ENCODE peak calls at places on chromosome 16, in four cellular contexts. X is WTC11, R is HepG2, Q is K562. P is an unnamed sample.

GRCh38 chr16:27330542-27330941 is 16.8 kb downstream of the IL4R start:
- DNase-seq in X (no peak), R (no peak), Q (no peak), P (no peak)

GRCh38 chr16:65910291-65910690 is 456.2 kb upstream of the CDH5 start:
- DNase-seq in R (no peak), Q (no peak), X (no peak), P (no peak)

GRCh38 chr16:56814537-56815432 is 50.2 kb upstream of the SLC12A3 start:
- DNase-seq in X (no peak), Q (no peak), R (peak; percentile 95), P (no peak)

GRCh38 chr16:72203401-72203800 is 31.4 kb upstream of the PMFBP1 start:
- DNase-seq in R (no peak), Q (no peak), X (no peak), P (no peak)

GRCh38 chr16:80684136-80684765 is 120.1 kb downstream of the CDYL2 start:
- DNase-seq in Q (no peak), R (no peak), X (no peak), P (no peak)

GRCh38 chr16:84922351-84923135 is 88.8 kb downstream of the ZDHHC7 start:
- DNase-seq in R (peak; percentile 38), X (no peak), Q (peak; percentile 41), P (no peak)

GRCh38 chr16:24626251-24626650 is 86.9 kb downstream of the RBBP6 start:
- DNase-seq in Q (no peak), X (no peak), R (no peak), P (no peak)

GRCh38 chr16:82331397-82331796 is 161.4 kb upstream of the MPHOSPH6 start:
- DNase-seq in R (no peak), X (no peak), Q (no peak), P (no peak)

GRCh38 chr16:14335297-14335696 is 264.2 kb downstream of the MRTFB start:
- DNase-seq in Q (peak; percentile 45), X (no peak), R (no peak), P (no peak)

GRCh38 chr16:63841271-63841670 is 1280.6 kb downstream of the CDH11 start:
- DNase-seq in Q (no peak), R (no peak), X (no peak), P (no peak)

GRCh38 chr16:78437352-78437968 is 338.0 kb downstream of the WWOX start:
- DNase-seq in X (peak; percentile 47), Q (peak; percentile 61), R (peak; percentile 38), P (peak; percentile 46)

GRCh38 chr16:75288181-75288580 is 36.8 kb upstream of the BCAR1 start:
- DNase-seq in R (no peak), X (no peak), Q (no peak), P (no peak)

GRCh38 chr16:6663668-6664067 is 669.0 kb upstream of the RBFOX1 start:
- DNase-seq in X (no peak), Q (no peak), R (no peak), P (no peak)

GRCh38 chr16:50841081-50841886 is 99.4 kb downstream of the CYLD start:
- DNase-seq in X (peak; percentile 66), Q (peak; percentile 90), R (no peak), P (no peak)

GRCh38 chr16:67284699-67285646 is 5.6 kb downstream of the PLEKHG4 start:
- DNase-seq in Q (peak; percentile 25), R (peak; percentile 54), X (peak; percentile 84), P (peak; percentile 66)

GRCh38 chr16:78563905-78564304 is 464.5 kb downstream of the WWOX start:
- DNase-seq in R (no peak), Q (no peak), X (no peak), P (no peak)

GRCh38 chr16:59192551-59193199 is 458.6 kb upstream of the GOT2 start:
- DNase-seq in Q (peak; percentile 7), R (peak; percentile 42), X (peak; percentile 81), P (peak; percentile 9)

GRCh38 chr16:15874745-15875314 is 13.6 kb downstream of the CEP20 start:
- DNase-seq in X (peak; percentile 58), R (peak; percentile 70), Q (peak; percentile 42), P (peak; percentile 60)

GRCh38 chr16:25078386-25078978 is 33.1 kb upstream of the LCMT1 start:
- DNase-seq in Q (no peak), R (no peak), X (no peak), P (no peak)

GRCh38 chr16:89020068-89020924 is 43.3 kb upstream of the CBFA2T3 start:
- DNase-seq in R (no peak), X (no peak), Q (peak; percentile 87), P (no peak)

GRCh38 chr16:55045329-55046145 is 114.9 kb downstream of the IRX5 start:
- DNase-seq in Q (no peak), X (no peak), R (no peak), P (no peak)

GRCh38 chr16:77213542-77214108 is 14.4 kb downstream of the SYCE1L start:
- DNase-seq in R (peak; percentile 46), X (no peak), Q (no peak), P (no peak)

GRCh38 chr16:11328172-11329079 is 16.8 kb upstream of the RMI2 start:
- DNase-seq in Q (no peak), R (no peak), X (peak; percentile 79), P (no peak)

GRCh38 chr16:67667817-67668494 is 1.3 kb downstream of the C16orf86 start:
- DNase-seq in R (peak; percentile 96), Q (peak; percentile 90), X (peak; percentile 82), P (peak; percentile 85)

GRCh38 chr16:78127130-78127529 is 27.7 kb downstream of the WWOX start:
- DNase-seq in Q (no peak), X (no peak), R (no peak), P (peak; percentile 15)

GRCh38 chr16:72934661-72935403 is 113.1 kb downstream of the ZFHX3 start:
- DNase-seq in X (no peak), Q (no peak), R (no peak), P (no peak)

GRCh38 chr16:85825326-85825725 is 25.8 kb downstream of the COX4I1 start:
- DNase-seq in X (peak; percentile 42), Q (no peak), R (no peak), P (no peak)

GRCh38 chr16:53282975-53283946 is 151.0 kb upstream of the RBL2 start:
- DNase-seq in X (no peak), Q (peak; percentile 21), R (peak; percentile 55), P (peak; percentile 53)

GRCh38 chr16:52393448-52393847 is 153.5 kb downstream of the TOX3 start:
- DNase-seq in Q (no peak), X (no peak), R (no peak), P (no peak)

GRCh38 chr16:71895679-71896385 is 501 bp downstream of the IST1 start:
- DNase-seq in X (peak; percentile 38), Q (peak; percentile 49), R (no peak), P (peak; percentile 25)

GRCh38 chr16:19757026-19757425 is 39.0 kb downstream of the IQCK start:
- DNase-seq in X (no peak), R (no peak), Q (no peak), P (no peak)

GRCh38 chr16:80084614-80085013 is 456.2 kb upstream of the DYNLRB2 start:
- DNase-seq in X (peak; percentile 51), Q (peak; percentile 58), R (peak; percentile 41), P (peak; percentile 65)

GRCh38 chr16:87320510-87321227 is 3.5 kb upstream of the C16orf95 start:
- DNase-seq in R (no peak), X (no peak), Q (no peak), P (no peak)

GRCh38 chr16:87323727-87324410 is 6.7 kb upstream of the C16orf95 start:
- DNase-seq in Q (no peak), X (no peak), R (no peak), P (no peak)

GRCh38 chr16:87322833-87323726 is 5.9 kb upstream of the C16orf95 start:
- DNase-seq in Q (no peak), X (no peak), R (no peak), P (no peak)

GRCh38 chr16:87321336-87322107 is 4.3 kb upstream of the C16orf95 start:
- DNase-seq in X (no peak), R (no peak), Q (no peak), P (no peak)

DNA sequence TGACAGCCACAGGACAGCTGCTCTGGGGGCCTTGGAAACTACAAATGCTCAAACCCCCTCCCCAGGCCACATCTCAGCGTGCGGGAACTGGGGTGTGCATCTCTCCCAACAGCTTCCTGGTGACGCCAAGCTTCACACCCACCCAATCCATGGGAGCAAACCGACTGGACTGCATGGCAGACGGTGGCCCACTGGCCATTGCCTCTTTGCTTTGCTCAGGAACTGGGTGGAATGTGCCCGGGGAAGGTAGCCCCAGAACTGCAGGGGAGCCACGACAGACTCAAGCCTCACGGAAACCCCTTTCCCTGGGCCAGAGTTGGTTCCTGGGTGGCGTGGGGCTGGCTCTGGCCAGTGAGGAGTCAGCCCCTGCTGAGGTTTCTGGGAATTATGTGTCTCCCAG is 5.2 kb upstream of the C16orf95 start:
- DNase-seq in Q (no peak), X (no peak), R (no peak), P (no peak)
- TF ChIP-seq SP1 in Q (no peak), X (no peak), R (no peak), P (no peak)

DNA sequence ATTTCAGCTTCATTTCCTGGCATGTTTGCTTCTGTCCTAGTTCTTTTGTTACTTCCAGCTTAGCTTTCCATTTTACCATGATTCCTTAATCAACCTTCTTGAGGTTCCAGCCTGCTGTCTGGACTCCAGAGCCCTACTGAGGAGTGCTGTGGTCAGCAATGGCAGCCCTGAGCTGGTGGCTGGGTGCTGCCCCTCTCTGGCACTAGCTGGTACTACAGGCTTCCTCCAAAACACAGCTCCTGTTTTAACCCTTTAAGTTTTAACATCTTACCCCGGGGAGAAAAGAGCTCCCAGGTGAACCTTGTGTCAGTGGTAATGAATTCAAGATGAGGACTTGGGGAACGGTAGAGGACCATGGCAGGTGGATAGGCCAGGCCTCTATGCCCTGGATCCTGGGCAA is 395.5 kb downstream of the TMEM114 start:
- DNase-seq in R (no peak), X (peak; percentile 10), Q (peak; percentile 68), P (peak; percentile 28)
- TF ChIP-seq ELF4 in R (no peak), X (no peak), Q (no peak), P (no peak)

DNA sequence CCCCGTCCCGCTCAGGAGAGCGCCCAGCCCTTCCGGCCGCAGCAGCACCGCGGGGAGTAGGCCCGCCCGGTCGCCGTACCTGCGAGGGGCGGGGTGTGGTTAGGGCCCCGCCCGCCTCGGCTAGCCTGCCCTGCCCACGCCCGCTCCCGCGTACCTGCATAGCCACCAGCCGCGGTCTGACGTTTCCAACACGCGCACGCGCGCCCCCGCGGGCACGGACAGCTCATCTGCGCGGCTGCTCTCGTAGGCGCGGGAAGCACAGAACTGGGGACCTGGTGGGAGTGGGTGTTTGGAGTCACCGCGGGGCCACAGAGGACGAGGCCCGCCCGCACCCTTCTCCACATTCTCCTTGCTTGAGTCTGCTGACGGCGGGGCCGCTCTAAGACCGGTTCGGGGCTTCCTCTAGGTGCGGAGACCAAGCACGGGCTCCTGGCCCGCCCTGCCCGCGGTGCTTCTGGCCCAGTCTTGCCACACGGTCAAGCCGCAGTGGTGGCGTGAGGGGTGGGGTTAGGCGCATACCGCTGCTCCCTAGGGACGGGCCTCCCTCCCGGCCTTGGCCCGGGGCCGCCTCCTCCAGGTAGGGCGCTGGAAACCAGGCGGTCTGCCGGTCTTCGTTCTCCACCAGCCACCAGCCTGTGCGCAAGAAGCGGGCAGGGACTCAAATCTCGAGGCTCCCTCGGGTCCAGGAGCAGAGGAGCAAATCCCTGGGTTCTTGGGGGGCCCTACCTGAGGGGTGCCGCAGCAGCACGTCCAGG is 1.8 kb downstream of the NOXO1 start:
- DNase-seq in Q (no peak), X (peak; percentile 74), R (no peak), P (no peak)
- TF ChIP-seq SP1 in Q (no peak), X (peak; percentile 35), R (no peak), P (no peak)

DNA sequence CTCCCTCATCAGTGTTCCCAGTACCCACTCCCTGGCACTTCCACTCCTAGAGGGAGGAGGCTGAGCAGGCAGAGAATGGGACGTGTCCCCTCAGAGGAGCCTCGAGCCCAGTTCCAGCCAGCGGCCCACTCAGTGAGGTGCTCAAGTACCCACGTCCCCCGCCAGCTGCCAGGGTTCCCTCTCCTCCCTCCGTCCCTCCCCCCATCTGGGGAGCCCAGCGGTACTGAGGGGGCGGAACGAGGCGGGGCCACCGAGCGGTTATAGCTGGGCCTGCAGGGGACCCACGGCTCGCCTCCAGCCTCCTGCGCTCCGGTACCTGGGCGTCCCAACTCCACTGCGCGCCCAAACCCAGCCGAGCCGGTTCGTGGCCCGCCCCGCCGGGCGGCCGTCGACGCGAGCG is at the start of gene NPW:
- DNase-seq in X (peak; percentile 70), R (no peak), Q (peak; percentile 41), P (no peak)
- TF ChIP-seq ELF4 in X (no peak), R (no peak), Q (no peak), P (no peak)